ENCODE peak calls at places on chromosomes 1 and 21, in nine cellular contexts. Y is type B pancreatic cell; E is heart left ventricle; T is CD4-positive, alpha-beta T cell; A is DND-41; R is tibial nerve; D is HL-60; F is omental fat pad; S is heart right ventricle. M is an unnamed sample.

GRCh38 chr1:210922666-210923065 is 211.3 kb downstream of the KCNH1 start:
- DNase-seq in Y (no peak), E (no peak), T (no peak), A (no peak), R (no peak), D (no peak), F (no peak), S (no peak), M (no peak)

GRCh38 chr1:170010443-170010842 is 64.1 kb downstream of the KIFAP3 start:
- DNase-seq in Y (no peak), E (peak), T (no peak), A (peak), R (peak), D (peak), F (peak), S (peak), M (peak)

GRCh38 chr21:25639167-25639921 is at the start of gene JAM2:
- DNase-seq in Y (peak), E (peak), T (peak), A (no peak), R (peak), D (no peak), F (no peak), S (peak), M (no peak)

GRCh38 chr21:17679002-17679600 is 66.4 kb upstream of the BTG3 start:
- DNase-seq in Y (no peak), E (peak), T (no peak), A (no peak), R (peak), D (peak), F (no peak), S (no peak), M (peak)

GRCh38 chr1:175376194-175376593 is 183.6 kb upstream of the KIAA0040 start:
- DNase-seq in Y (no peak), E (no peak), T (no peak), A (no peak), R (no peak), D (no peak), F (no peak), S (no peak), M (no peak)

GRCh38 chr1:107473065-107473464 is 332.2 kb downstream of the NTNG1 start:
- DNase-seq in Y (no peak), E (no peak), T (no peak), A (no peak), R (no peak), D (no peak), F (no peak), S (no peak), M (no peak)

GRCh38 chr1:165047985-165048384 is 308.5 kb downstream of the LMX1A start:
- DNase-seq in Y (no peak), E (no peak), T (no peak), A (no peak), R (no peak), D (no peak), F (no peak), S (no peak), M (no peak)

GRCh38 chr1:238647877-238648276 is 738.5 kb upstream of the CHRM3 start:
- DNase-seq in Y (no peak), E (no peak), T (no peak), A (no peak), R (no peak), D (no peak), F (no peak), S (no peak), M (peak)

GRCh38 chr1:180169641-180170155 is 15.0 kb downstream of the QSOX1 start:
- DNase-seq in Y (no peak), E (no peak), T (no peak), A (no peak), R (no peak), D (no peak), F (no peak), S (no peak), M (no peak)

GRCh38 chr21:43767980-43768867 is 7.9 kb downstream of the CSTB start:
- DNase-seq in Y (no peak), E (no peak), T (no peak), A (no peak), R (peak), D (peak), F (peak), S (no peak), M (no peak)

GRCh38 chr1:12003762-12004161 is 15.5 kb upstream of the MIIP start:
- DNase-seq in Y (no peak), E (no peak), T (no peak), A (no peak), R (no peak), D (no peak), F (no peak), S (no peak), M (no peak)

GRCh38 chr1:156440689-156441437 is 59.7 kb downstream of the MEF2D start:
- DNase-seq in Y (no peak), E (no peak), T (no peak), A (no peak), R (no peak), D (no peak), F (no peak), S (no peak), M (no peak)

GRCh38 chr1:6724517-6725141 is 23.0 kb upstream of the DNAJC11 start:
- DNase-seq in Y (no peak), E (no peak), T (no peak), A (no peak), R (no peak), D (no peak), F (no peak), S (no peak), M (peak)

GRCh38 chr1:155079487-155080249 is 1.0 kb downstream of the EFNA3 start:
- DNase-seq in Y (no peak), E (no peak), T (no peak), A (no peak), R (no peak), D (no peak), F (no peak), S (no peak), M (no peak)

GRCh38 chr21:35850542-35851103 is 209.7 kb downstream of the SETD4 start:
- DNase-seq in Y (no peak), E (no peak), T (no peak), A (no peak), R (no peak), D (no peak), F (no peak), S (no peak), M (no peak)

GRCh38 chr21:17819878-17820232 is 699 bp upstream of the C21orf91 start:
- DNase-seq in Y (no peak), E (no peak), T (no peak), A (no peak), R (no peak), D (no peak), F (peak), S (no peak), M (no peak)

GRCh38 chr1:231626951-231627614 is 493 bp downstream of the DISC1 start:
- DNase-seq in Y (peak), E (peak), T (peak), A (peak), R (peak), D (peak), F (peak), S (peak), M (no peak)

GRCh38 chr1:44029911-44030605 is 1.2 kb downstream of the SLC6A9 start:
- DNase-seq in Y (peak), E (peak), T (peak), A (peak), R (peak), D (peak), F (peak), S (peak), M (peak)

GRCh38 chr1:167158813-167159275 is 61.8 kb upstream of the POU2F1 start:
- DNase-seq in Y (no peak), E (no peak), T (no peak), A (no peak), R (no peak), D (no peak), F (no peak), S (no peak), M (no peak)

GRCh38 chr1:228096416-228097332 is 6.5 kb downstream of the C1orf35 start:
- DNase-seq in Y (no peak), E (no peak), T (no peak), A (peak), R (no peak), D (no peak), F (peak), S (no peak), M (no peak)

GRCh38 chr1:7827134-7827955 is 25.5 kb downstream of the UTS2 start:
- DNase-seq in Y (no peak), E (peak), T (peak), A (no peak), R (no peak), D (no peak), F (no peak), S (no peak), M (no peak)

GRCh38 chr1:229563241-229563640 is 4.7 kb upstream of the ABCB10 start:
- DNase-seq in Y (no peak), E (no peak), T (no peak), A (no peak), R (no peak), D (no peak), F (no peak), S (no peak), M (no peak)

GRCh38 chr1:20956272-20956671 is 169.2 kb upstream of the HP1BP3 start:
- DNase-seq in Y (no peak), E (no peak), T (no peak), A (no peak), R (no peak), D (no peak), F (no peak), S (no peak), M (no peak)

GRCh38 chr1:168468822-168469221 is 75.0 kb downstream of the XCL2 start:
- DNase-seq in Y (no peak), E (no peak), T (no peak), A (no peak), R (no peak), D (no peak), F (no peak), S (no peak), M (no peak)

GRCh38 chr1:197995408-197996258 is 78.5 kb downstream of the LHX9 start:
- DNase-seq in Y (no peak), E (no peak), T (no peak), A (no peak), R (no peak), D (peak), F (no peak), S (no peak), M (no peak)

GRCh38 chr1:161771973-161772372 is 5.9 kb downstream of the ATF6 start:
- DNase-seq in Y (no peak), E (no peak), T (no peak), A (no peak), R (no peak), D (no peak), F (no peak), S (no peak), M (no peak)

GRCh38 chr1:58991305-58991704 is 207.5 kb upstream of the JUN start:
- DNase-seq in Y (no peak), E (no peak), T (no peak), A (no peak), R (no peak), D (no peak), F (no peak), S (no peak), M (no peak)

GRCh38 chr1:116497660-116498059 is 73.2 kb downstream of the CD58 start:
- DNase-seq in Y (no peak), E (no peak), T (no peak), A (no peak), R (no peak), D (no peak), F (no peak), S (no peak), M (no peak)

GRCh38 chr1:27968692-27969091 is 8.9 kb downstream of the XKR8 start:
- DNase-seq in Y (no peak), E (no peak), T (no peak), A (no peak), R (no peak), D (no peak), F (no peak), S (no peak), M (peak)

DNA sequence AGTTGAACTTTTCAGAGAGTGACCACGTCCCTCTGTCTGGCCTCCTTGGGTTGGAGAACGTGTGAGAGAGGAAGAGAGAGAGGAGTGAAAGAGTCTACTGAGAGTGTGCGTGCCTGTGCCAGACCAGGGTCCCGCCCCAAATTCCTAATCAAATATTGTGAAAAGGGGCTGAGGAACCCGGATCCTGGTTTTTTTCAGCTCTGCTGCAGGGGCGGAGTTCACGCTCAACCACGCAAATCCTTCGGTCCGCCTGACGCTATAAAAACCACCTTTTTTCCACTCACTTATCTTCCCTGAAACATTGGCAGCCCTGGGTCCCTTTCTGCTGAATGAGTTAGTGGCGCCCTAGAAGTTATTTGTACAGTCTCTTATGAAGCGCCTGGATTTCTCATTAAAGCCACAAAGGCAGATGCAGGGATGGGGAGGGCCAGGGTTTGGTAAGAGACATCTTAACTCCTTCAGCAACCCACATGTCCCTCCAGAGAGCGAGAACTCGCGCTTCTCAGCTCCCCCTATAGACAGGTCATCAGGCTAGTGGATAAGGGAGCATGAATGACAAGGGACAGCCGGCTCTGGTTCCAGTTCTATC is at the start of gene FMOD:
- DNase-seq in Y (no peak), E (peak), T (no peak), A (no peak), R (peak), D (no peak), F (no peak), S (peak), M (no peak)
- TF ChIP-seq CTCF in Y (no peak), E (peak), T (no peak), A (no peak), R (no peak), D (no peak), F (no peak), S (peak), M (no peak)

GRCh38 chr1:242524571-242525359 is at the start of gene PLD5:
- DNase-seq in Y (no peak), E (no peak), T (no peak), A (no peak), R (no peak), D (no peak), F (no peak), S (no peak), M (no peak)

GRCh38 chr1:242525360-242525722 is 844 bp upstream of the PLD5 start:
- DNase-seq in Y (no peak), E (no peak), T (no peak), A (no peak), R (no peak), D (no peak), F (no peak), S (no peak), M (no peak)

GRCh38 chr1:242523282-242523967 is 1.1 kb downstream of the PLD5 start:
- DNase-seq in Y (no peak), E (no peak), T (no peak), A (no peak), R (no peak), D (no peak), F (no peak), S (no peak), M (no peak)

GRCh38 chr1:242522304-242522945 is 2.1 kb downstream of the PLD5 start:
- DNase-seq in Y (no peak), E (no peak), T (no peak), A (no peak), R (no peak), D (no peak), F (no peak), S (no peak), M (no peak)

GRCh38 chr1:242523968-242524570 is 428 bp downstream of the PLD5 start:
- DNase-seq in Y (peak), E (peak), T (no peak), A (no peak), R (no peak), D (no peak), F (no peak), S (no peak), M (no peak)
- TF ChIP-seq CTCF in Y (no peak), E (no peak), T (no peak), A (no peak), R (no peak), D (no peak), F (no peak), S (no peak), M (no peak)

GRCh38 chr1:182339684-182340083 is 51.9 kb downstream of the GLUL start:
- DNase-seq in Y (no peak), E (no peak), T (no peak), A (no peak), R (no peak), D (no peak), F (no peak), S (no peak), M (no peak)
- TF ChIP-seq CTCF in Y (no peak), E (no peak), T (no peak), A (no peak), R (no peak), D (no peak), F (no peak), S (no peak), M (no peak)

GRCh38 chr1:209029737-209030136 is 553.8 kb upstream of the CAMK1G start:
- DNase-seq in Y (no peak), E (no peak), T (no peak), A (no peak), R (no peak), D (no peak), F (no peak), S (no peak), M (no peak)
- TF ChIP-seq CTCF in Y (peak), E (no peak), T (no peak), A (no peak), R (no peak), D (no peak), F (no peak), S (no peak), M (peak)

GRCh38 chr1:1361982-1362423 is 3.6 kb upstream of the MXRA8 start:
- DNase-seq in Y (no peak), E (no peak), T (no peak), A (no peak), R (peak), D (no peak), F (no peak), S (peak), M (peak)
- TF ChIP-seq CTCF in Y (no peak), E (no peak), T (no peak), A (no peak), R (peak), D (no peak), F (no peak), S (peak), M (peak)

GRCh38 chr1:184754479-184755225 is at the start of gene EDEM3:
- DNase-seq in Y (peak), E (peak), T (peak), A (peak), R (peak), D (peak), F (peak), S (peak), M (peak)
- TF ChIP-seq CTCF in Y (no peak), E (no peak), T (no peak), A (no peak), R (peak), D (no peak), F (no peak), S (no peak), M (no peak)